ENCODE peak calls at places on chromosomes 13 and 19, in four cellular contexts. A is K562, G is HCT116, O is GM12878. U is an unnamed sample.

GRCh38 chr13:75195479-75196111 is 286.4 kb downstream of the TBC1D4 start:
- DNase-seq in A (no peak), O (no peak), G (no peak), U (no peak)

GRCh38 chr19:13993554-13994308 is 12.4 kb downstream of the RFX1 start:
- DNase-seq in G (no peak), A (peak), O (no peak), U (peak)

GRCh38 chr13:60627071-60627686 is 230.2 kb downstream of the TDRD3 start:
- DNase-seq in A (peak), G (peak), O (no peak), U (peak)

GRCh38 chr13:83298636-83299035 is 583.6 kb downstream of the SLITRK1 start:
- DNase-seq in O (no peak), G (no peak), A (no peak), U (no peak)

GRCh38 chr13:95083758-95084157 is 217.5 kb downstream of the ABCC4 start:
- DNase-seq in G (no peak), A (no peak), O (no peak), U (no peak)

GRCh38 chr19:47713046-47714021 is at the start of gene EHD2:
- DNase-seq in G (no peak), A (peak), O (no peak), U (peak)

GRCh38 chr13:113897161-113897560 is 33.3 kb upstream of the GAS6 start:
- DNase-seq in A (no peak), G (no peak), O (no peak), U (no peak)

GRCh38 chr13:59303433-59303832 is 860.3 kb downstream of the DIAPH3 start:
- DNase-seq in O (no peak), A (no peak), G (no peak), U (no peak)

GRCh38 chr13:26473571-26474230 is 83.8 kb upstream of the WASF3 start:
- DNase-seq in O (no peak), G (no peak), A (no peak), U (no peak)

GRCh38 chr19:18131841-18132596 is 20.9 kb upstream of the PIK3R2 start:
- DNase-seq in G (no peak), A (peak), O (no peak), U (no peak)

GRCh38 chr13:81383441-81383840 is 1042.5 kb upstream of the SPRY2 start:
- DNase-seq in O (no peak), G (no peak), A (no peak), U (no peak)

GRCh38 chr13:40819797-40820315 is 30.4 kb downstream of the SLC25A15 start:
- DNase-seq in G (no peak), O (no peak), A (no peak), U (no peak)

GRCh38 chr13:57624565-57625435 is 6.7 kb upstream of the PCDH17 start:
- DNase-seq in A (peak), G (no peak), O (no peak), U (peak)

GRCh38 chr19:35202722-35203674 is 25.5 kb downstream of the FAM187B start:
- DNase-seq in A (no peak), O (no peak), G (no peak), U (no peak)

GRCh38 chr19:14517446-14517839 is 754 bp downstream of the DNAJB1 start:
- DNase-seq in A (no peak), G (no peak), O (no peak), U (no peak)

GRCh38 chr19:41871573-41872383 is 5.3 kb upstream of the CD79A start:
- DNase-seq in A (no peak), O (peak), G (no peak), U (peak)

GRCh38 chr13:59823495-59823894 is 340.2 kb downstream of the DIAPH3 start:
- DNase-seq in O (no peak), A (no peak), G (no peak), U (no peak)

GRCh38 chr13:113887700-113888201 is 23.9 kb upstream of the GAS6 start:
- DNase-seq in G (no peak), A (no peak), O (no peak), U (no peak)

GRCh38 chr13:27921421-27921960 is 1.7 kb downstream of the PDX1 start:
- DNase-seq in O (no peak), G (no peak), A (no peak), U (peak)

GRCh38 chr13:24187185-24187584 is 26.7 kb downstream of the SPATA13 start:
- DNase-seq in A (no peak), O (no peak), G (no peak), U (no peak)

GRCh38 chr13:52736891-52737290 is 2.7 kb downstream of the CNMD start:
- DNase-seq in A (no peak), G (no peak), O (no peak), U (no peak)
- H3K4me3 ChIP-seq in A (no peak), G (no peak), O (no peak), U (no peak)

DNA sequence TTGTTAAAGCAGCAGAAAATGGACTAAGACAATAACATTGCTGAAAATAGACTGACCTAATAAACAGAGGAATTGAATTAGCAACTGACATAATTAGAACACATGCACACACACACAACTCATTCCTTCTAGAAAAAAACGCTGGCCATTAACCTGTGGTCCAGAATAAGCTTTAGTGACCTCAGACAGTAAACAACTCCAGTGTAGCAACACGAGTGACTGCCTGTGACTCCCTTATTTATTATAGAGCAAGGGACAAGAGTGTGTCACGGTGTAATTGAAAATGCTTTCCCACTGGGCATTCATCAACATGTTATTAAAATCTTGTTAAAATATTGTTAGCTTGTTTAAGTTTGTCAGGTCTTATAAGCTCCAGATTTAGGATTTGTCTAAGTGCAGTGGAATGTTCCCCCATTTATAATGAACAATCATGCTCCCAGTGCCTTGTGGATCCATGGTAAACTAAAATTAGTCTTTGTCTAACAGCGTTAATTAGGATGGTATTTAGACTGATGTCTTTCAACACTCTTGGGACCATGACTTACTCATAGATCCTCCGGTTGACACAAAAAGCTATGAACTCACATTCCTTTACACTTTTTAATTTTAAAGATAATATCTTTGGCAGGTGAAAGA is 111.7 kb upstream of the IRS2 start:
- DNase-seq in O (no peak), G (no peak), A (no peak), U (no peak)
- TF ChIP-seq ZBTB33 in O (no peak), G (no peak), A (no peak), U (no peak)

GRCh38 chr19:40721140-40721486 is 4.2 kb downstream of the ITPKC start:
- DNase-seq in O (no peak), G (no peak), A (no peak), U (no peak)
- H3K4me3 ChIP-seq in O (peak), G (no peak), A (no peak), U (no peak)

DNA sequence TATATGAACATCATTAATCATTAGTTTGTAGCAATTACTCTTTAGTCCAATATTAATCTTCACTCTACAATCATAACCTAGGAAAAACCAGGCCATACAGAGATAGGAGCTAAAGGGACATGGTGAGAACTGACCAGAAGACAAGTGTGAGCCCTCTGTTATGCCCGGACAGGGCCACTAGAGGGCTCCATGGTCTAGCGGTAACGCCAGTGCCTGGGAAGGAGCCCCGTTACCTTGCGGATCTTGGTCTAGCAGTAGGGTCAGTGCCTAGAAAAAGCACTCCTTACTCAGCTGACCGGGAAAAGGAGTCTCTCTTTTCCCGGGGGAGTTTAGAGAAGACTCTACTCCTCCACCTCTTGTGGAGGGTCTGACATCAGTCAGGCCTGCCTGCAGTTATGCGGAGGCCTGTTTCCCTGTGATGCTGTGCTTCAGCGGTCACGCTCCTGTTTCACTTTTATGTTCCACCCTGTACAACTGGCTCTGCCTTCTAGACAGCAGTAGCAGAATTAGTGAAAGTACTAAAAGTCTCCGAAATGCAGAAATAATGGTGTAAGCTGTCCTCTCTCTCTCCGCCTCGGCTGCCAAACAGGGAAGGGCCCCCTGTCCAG is 13.8 kb downstream of the OR7D4 start:
- DNase-seq in A (peak), O (no peak), G (peak), U (peak)
- TF ChIP-seq ZBTB33 in A (no peak), O (no peak), G (no peak), U (no peak)

DNA sequence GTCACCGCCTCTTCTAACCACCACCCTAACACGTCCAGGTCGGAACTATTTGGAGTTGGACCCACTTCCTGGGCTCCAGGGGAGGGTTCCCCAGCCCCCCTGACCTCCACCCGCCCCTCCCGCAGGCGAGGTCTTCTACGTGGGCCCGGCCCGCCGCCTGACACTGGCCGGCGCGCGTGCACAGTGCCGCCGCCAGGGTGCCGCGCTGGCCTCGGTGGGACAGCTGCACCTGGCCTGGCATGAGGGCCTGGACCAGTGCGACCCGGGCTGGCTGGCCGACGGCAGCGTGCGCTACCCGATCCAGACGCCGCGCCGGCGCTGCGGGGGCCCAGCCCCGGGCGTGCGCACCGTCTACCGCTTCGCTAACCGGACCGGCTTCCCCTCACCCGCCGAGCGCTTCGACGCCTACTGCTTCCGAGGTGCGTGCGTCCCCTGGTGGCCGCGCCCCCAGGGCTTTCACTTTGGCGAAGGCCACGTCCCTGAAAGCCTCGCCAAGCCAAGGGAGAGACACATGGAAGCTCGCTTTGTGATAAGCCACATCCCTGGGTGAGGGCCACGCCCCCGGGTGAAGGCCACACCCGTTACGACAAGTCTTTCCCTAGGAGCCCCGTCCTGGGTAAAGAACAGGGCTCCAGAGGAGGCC is 13.2 kb downstream of the NCAN start:
- DNase-seq in G (peak), O (no peak), A (peak), U (no peak)
- H3K4me3 ChIP-seq in G (peak), O (peak), A (peak), U (no peak)